ENCODE peak calls at places on chromosomes 12 and 14, in four cellular contexts. Y, N, P and L are unnamed samples.

GRCh38 chr12:88998421-88998820 is 353.9 kb downstream of the DUSP6 start:
- DNase-seq in P (no peak), N (no peak), Y (peak; percentile 65), L (no peak)

GRCh38 chr14:24607081-24607480 is 2.4 kb downstream of the GZMH start:
- DNase-seq in P (no peak), Y (no peak), N (no peak), L (no peak)

GRCh38 chr12:95943231-95943842 is at the start of gene AMDHD1:
- DNase-seq in N (peak; percentile 83), Y (peak; percentile 32), P (peak; percentile 85), L (peak; percentile 48)

GRCh38 chr12:72699362-72699761 is 427.2 kb downstream of the TRHDE start:
- DNase-seq in P (no peak), Y (no peak), N (no peak), L (no peak)

GRCh38 chr14:93956514-93957332 is 19.6 kb downstream of the ASB2 start:
- DNase-seq in Y (no peak), N (no peak), P (no peak), L (no peak)

GRCh38 chr12:114777052-114777451 is 93.1 kb upstream of the TBX3 start:
- DNase-seq in N (no peak), Y (peak; percentile 34), P (no peak), L (peak; percentile 79)

GRCh38 chr14:54839681-54840080 is 62.9 kb downstream of the GCH1 start:
- DNase-seq in P (no peak), Y (peak; percentile 72), N (no peak), L (no peak)

GRCh38 chr12:96398422-96399080 is 1.7 kb downstream of the CDK17 start:
- DNase-seq in P (no peak), N (no peak), Y (no peak), L (no peak)

GRCh38 chr14:71198681-71199080 is 291.4 kb downstream of the PCNX1 start:
- DNase-seq in Y (no peak), N (no peak), P (no peak), L (no peak)

GRCh38 chr14:97246648-97247047 is 449.5 kb downstream of the VRK1 start:
- DNase-seq in Y (no peak), N (peak; percentile 16), P (no peak), L (no peak)

GRCh38 chr14:75427482-75428229 is at the start of gene JDP2:
- DNase-seq in N (peak; percentile 99), P (peak; percentile 78), Y (peak; percentile 85), L (peak; percentile 62)

GRCh38 chr12:118651487-118651886 is 275.1 kb downstream of the SUDS3 start:
- DNase-seq in P (no peak), Y (no peak), N (no peak), L (no peak)

GRCh38 chr12:113537751-113538087 is 66.0 kb upstream of the LHX5 start:
- DNase-seq in P (no peak), Y (no peak), N (no peak), L (no peak)

GRCh38 chr14:59333668-59334067 is 131.5 kb downstream of the GPR135 start:
- DNase-seq in Y (peak; percentile 96), N (no peak), P (no peak), L (no peak)

GRCh38 chr12:55631743-55632142 is 4.9 kb upstream of the OR10P1 start:
- DNase-seq in P (no peak), N (peak; percentile 82), Y (no peak), L (no peak)